ENCODE peak calls at places on chromosomes 11 and 22, in six cellular contexts. One of them, this sample, is unnamed.

GRCh38 chr11:72037554-72038311 is 39.0 kb downstream of the IL18BP start:
- DNase-seq in GM23338: no peak
- DNase-seq in Panc1: no peak
- DNase-seq in SK-N-SH: no peak
- DNase-seq in GM12878: no peak
- DNase-seq in HCT116: no peak
- DNase-seq in this sample: no peak

GRCh38 chr22:48807155-48807554 is 1020.5 kb downstream of the BRD1 start:
- DNase-seq in GM23338: no peak
- DNase-seq in HCT116: no peak
- DNase-seq in Panc1: no peak
- DNase-seq in SK-N-SH: no peak
- DNase-seq in GM12878: no peak
- DNase-seq in this sample: no peak

GRCh38 chr11:57224537-57224936 is 12.5 kb downstream of the APLNR start:
- DNase-seq in Panc1: no peak
- DNase-seq in SK-N-SH: no peak
- DNase-seq in GM12878: no peak
- DNase-seq in HCT116: no peak
- DNase-seq in GM23338: no peak
- DNase-seq in this sample: no peak

GRCh38 chr11:67024410-67024809 is 1.5 kb downstream of the SYT12 start:
- DNase-seq in HCT116: no peak
- DNase-seq in SK-N-SH: no peak
- DNase-seq in GM23338: no peak
- DNase-seq in Panc1: no peak
- DNase-seq in GM12878: no peak
- DNase-seq in this sample: peak; percentile 60

GRCh38 chr11:115657586-115657985 is 153.4 kb upstream of the CADM1 start:
- DNase-seq in SK-N-SH: no peak
- DNase-seq in Panc1: no peak
- DNase-seq in GM23338: no peak
- DNase-seq in GM12878: no peak
- DNase-seq in HCT116: no peak
- DNase-seq in this sample: no peak

GRCh38 chr22:48428556-48429371 is 1398.9 kb downstream of the BRD1 start:
- DNase-seq in HCT116: no peak
- DNase-seq in Panc1: no peak
- DNase-seq in SK-N-SH: no peak
- DNase-seq in GM12878: no peak
- DNase-seq in GM23338: no peak
- DNase-seq in this sample: no peak

GRCh38 chr11:1568451-1568911 is 3.6 kb downstream of the DUSP8 start:
- DNase-seq in HCT116: no peak
- DNase-seq in GM23338: peak; percentile 91
- DNase-seq in Panc1: no peak
- DNase-seq in SK-N-SH: peak; percentile 34
- DNase-seq in GM12878: no peak
- DNase-seq in this sample: no peak

GRCh38 chr11:5345831-5346230 is 2.5 kb upstream of the OR51B5 start:
- DNase-seq in Panc1: no peak
- DNase-seq in HCT116: no peak
- DNase-seq in SK-N-SH: no peak
- DNase-seq in GM23338: no peak
- DNase-seq in GM12878: no peak
- DNase-seq in this sample: no peak

GRCh38 chr11:63698976-63699733 is 17.9 kb downstream of the RTN3 start:
- DNase-seq in GM12878: no peak
- DNase-seq in GM23338: no peak
- DNase-seq in HCT116: no peak
- DNase-seq in SK-N-SH: no peak
- DNase-seq in Panc1: no peak
- DNase-seq in this sample: no peak

GRCh38 chr22:45598596-45599217 is 72.9 kb upstream of the ATXN10 start:
- DNase-seq in SK-N-SH: peak; percentile 65
- DNase-seq in GM12878: no peak
- DNase-seq in HCT116: no peak
- DNase-seq in GM23338: no peak
- DNase-seq in Panc1: no peak
- DNase-seq in this sample: no peak

GRCh38 chr11:64165482-64165841 is 451 bp downstream of the MACROD1 start:
- DNase-seq in SK-N-SH: no peak
- DNase-seq in HCT116: no peak
- DNase-seq in Panc1: no peak
- DNase-seq in GM12878: no peak
- DNase-seq in GM23338: no peak
- DNase-seq in this sample: no peak

GRCh38 chr11:76801205-76801604 is 18.0 kb downstream of the TSKU start:
- DNase-seq in HCT116: no peak
- DNase-seq in GM12878: no peak
- DNase-seq in GM23338: peak; percentile 55
- DNase-seq in SK-N-SH: no peak
- DNase-seq in Panc1: no peak
- DNase-seq in this sample: no peak

GRCh38 chr11:78798567-78799170 is 224.0 kb upstream of the NARS2 start:
- DNase-seq in SK-N-SH: peak; percentile 72
- DNase-seq in HCT116: peak; percentile 28
- DNase-seq in GM23338: peak; percentile 83
- DNase-seq in Panc1: peak; percentile 30
- DNase-seq in GM12878: no peak
- DNase-seq in this sample: peak; percentile 63

GRCh38 chr22:42170946-42171345 is 40.3 kb upstream of the CYP2D6 start:
- DNase-seq in SK-N-SH: no peak
- DNase-seq in HCT116: no peak
- DNase-seq in GM12878: no peak
- DNase-seq in Panc1: no peak
- DNase-seq in GM23338: no peak
- DNase-seq in this sample: no peak

GRCh38 chr11:43467958-43468357 is 109.2 kb downstream of the TTC17 start:
- DNase-seq in Panc1: no peak
- DNase-seq in GM12878: no peak
- DNase-seq in SK-N-SH: no peak
- DNase-seq in HCT116: no peak
- DNase-seq in GM23338: no peak
- DNase-seq in this sample: no peak

GRCh38 chr22:17607891-17608521 is 20.5 kb downstream of the ATP6V1E1 start:
- DNase-seq in GM12878: no peak
- DNase-seq in Panc1: no peak
- DNase-seq in GM23338: no peak
- DNase-seq in HCT116: no peak
- DNase-seq in SK-N-SH: no peak
- DNase-seq in this sample: no peak

DNA sequence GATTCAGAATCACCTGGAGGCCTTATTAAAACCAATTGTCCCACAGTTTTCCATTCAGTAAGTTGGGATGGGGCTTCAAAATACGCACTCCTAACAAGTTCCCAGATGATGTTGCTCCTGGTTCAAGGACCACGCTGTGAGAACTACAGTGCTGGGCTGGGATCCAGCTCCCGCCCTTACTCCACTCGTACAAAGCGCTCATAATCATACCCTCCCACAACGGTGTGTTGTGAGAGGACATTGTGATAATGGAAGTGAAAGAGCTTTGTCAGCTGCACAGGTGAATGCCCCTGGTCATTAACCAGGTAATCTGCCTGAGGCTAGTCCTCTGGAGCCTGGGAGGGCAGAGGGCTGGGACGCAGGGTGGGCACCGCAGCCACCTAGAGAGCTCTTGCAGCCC is 1.3 kb upstream of the CD82 start:
- DNase-seq in Panc1: no peak
- DNase-seq in GM23338: no peak
- DNase-seq in HCT116: no peak
- DNase-seq in GM12878: no peak
- DNase-seq in SK-N-SH: no peak
- DNase-seq in this sample: no peak
- H3K4me3 ChIP-seq in Panc1: peak overlapping the region; percentile 74
- H3K4me3 ChIP-seq in GM23338: no peak overlapping the region
- H3K4me3 ChIP-seq in HCT116: no peak overlapping the region
- H3K4me3 ChIP-seq in GM12878: peak overlapping the region; percentile 62
- H3K4me3 ChIP-seq in SK-N-SH: no peak overlapping the region
- H3K4me3 ChIP-seq in this sample: no peak overlapping the region

GRCh38 chr11:96168623-96169022 is 174.4 kb downstream of the MAML2 start:
- DNase-seq in Panc1: no peak
- DNase-seq in HCT116: no peak
- DNase-seq in GM23338: no peak
- DNase-seq in SK-N-SH: no peak
- DNase-seq in GM12878: no peak
- DNase-seq in this sample: peak; percentile 66
- TF ChIP-seq REST in Panc1: no peak
- TF ChIP-seq REST in HCT116: no peak
- TF ChIP-seq REST in GM23338: no peak
- TF ChIP-seq REST in SK-N-SH: no peak
- TF ChIP-seq REST in GM12878: no peak
- TF ChIP-seq REST in this sample: no peak

GRCh38 chr11:107567739-107568335 is 2.3 kb upstream of the ALKBH8 start:
- DNase-seq in GM23338: no peak
- DNase-seq in HCT116: no peak
- DNase-seq in GM12878: no peak
- DNase-seq in Panc1: no peak
- DNase-seq in SK-N-SH: peak; percentile 26
- DNase-seq in this sample: no peak
- H3K27ac ChIP-seq in GM23338: no peak overlapping the region
- H3K27ac ChIP-seq in HCT116: no peak overlapping the region
- H3K27ac ChIP-seq in GM12878: peak overlapping the region; percentile 23
- H3K27ac ChIP-seq in Panc1: no peak overlapping the region
- H3K27ac ChIP-seq in SK-N-SH: peak overlapping the region; percentile 52
- H3K27ac ChIP-seq in this sample: no peak overlapping the region

DNA sequence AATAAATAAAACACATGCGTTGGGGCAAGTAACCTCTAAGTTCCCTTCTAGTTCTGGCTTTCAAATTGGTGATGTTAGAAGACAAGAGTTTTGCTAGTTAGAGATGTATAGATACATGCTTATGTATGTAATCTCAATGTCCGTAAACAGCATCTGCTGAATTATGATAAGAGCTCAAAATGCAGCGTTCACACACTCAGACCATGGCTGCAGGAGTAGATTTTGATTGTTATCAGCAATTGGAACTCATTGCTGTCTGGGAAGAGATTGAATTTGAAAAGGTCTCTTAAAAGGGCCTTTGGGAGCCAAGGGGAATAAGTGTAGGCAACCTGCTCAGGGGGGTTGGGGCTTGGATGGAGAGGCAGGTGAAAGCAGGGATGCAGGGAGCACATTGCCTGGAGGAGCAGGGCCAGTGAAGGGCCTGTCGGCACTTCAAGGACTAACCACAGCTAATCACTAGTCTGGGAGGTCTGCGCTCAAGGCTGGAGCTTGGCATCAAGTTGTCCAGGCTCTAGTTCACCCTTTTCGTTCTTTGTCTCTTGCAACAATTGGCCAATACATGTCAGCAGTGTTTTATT is 2.7 kb upstream of the RAG1 start:
- DNase-seq in HCT116: no peak
- DNase-seq in GM12878: no peak
- DNase-seq in SK-N-SH: peak; percentile 57
- DNase-seq in Panc1: no peak
- DNase-seq in GM23338: no peak
- DNase-seq in this sample: no peak
- H3K4me3 ChIP-seq in HCT116: no peak overlapping the region
- H3K4me3 ChIP-seq in GM12878: no peak overlapping the region
- H3K4me3 ChIP-seq in SK-N-SH: peak overlapping the region; percentile 48
- H3K4me3 ChIP-seq in Panc1: peak overlapping the region; percentile 30
- H3K4me3 ChIP-seq in GM23338: no peak overlapping the region
- H3K4me3 ChIP-seq in this sample: no peak overlapping the region

DNA sequence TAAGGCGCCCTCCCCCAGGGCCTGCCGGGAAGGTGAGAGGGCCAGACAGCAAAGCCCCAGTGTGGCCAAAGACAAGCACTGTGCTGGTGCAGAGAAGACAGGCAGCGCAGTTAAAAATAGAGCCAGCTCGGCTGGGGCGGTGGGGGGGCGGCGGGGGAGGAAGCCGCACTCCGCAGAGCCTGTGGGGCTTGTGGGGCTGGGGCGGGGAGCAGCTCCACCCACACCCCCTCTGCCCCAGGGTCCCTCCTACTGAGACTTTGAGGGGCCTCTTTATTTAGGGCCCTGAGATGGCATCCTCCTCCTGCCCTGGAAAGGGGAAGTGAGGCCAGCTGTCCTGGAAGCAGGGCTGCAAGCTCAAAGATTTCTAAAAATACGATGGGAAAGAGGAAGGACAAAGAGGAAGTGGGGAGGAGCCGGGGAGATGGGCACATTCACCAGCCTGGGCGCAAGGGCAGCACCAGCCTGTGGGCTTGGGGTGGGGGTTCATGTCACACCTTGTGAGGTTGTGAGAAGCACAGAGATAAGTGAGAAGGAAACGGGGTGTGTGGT is 2.6 kb downstream of the CYTH4 start:
- DNase-seq in HCT116: no peak
- DNase-seq in GM12878: peak; percentile 68
- DNase-seq in SK-N-SH: no peak
- DNase-seq in Panc1: no peak
- DNase-seq in GM23338: no peak
- DNase-seq in this sample: peak; percentile 99
- TF ChIP-seq REST in HCT116: no peak
- TF ChIP-seq REST in GM12878: no peak
- TF ChIP-seq REST in SK-N-SH: no peak
- TF ChIP-seq REST in Panc1: no peak
- TF ChIP-seq REST in GM23338: no peak
- TF ChIP-seq REST in this sample: no peak

This sample was measured in HL-60.